ENCODE peak calls at places on chromosome 17, in eight cellular contexts. G is left kidney; D is stimulated activated CD4-positive, alpha-beta T cell treated with anti-CD3 and anti-CD28 coated beads, Interleukin-1b, Interleukin-23, amount 100 ng/mL, for 1 hour; H is activated CD8-positive, alpha-beta memory T cell treated with anti-CD3 and anti-CD28 coated beads for 4 hours; C is SK-N-DZ; K is T-cell; T is kidney glomerular epithelial cell; R is HCEC 1CT. S is an unnamed sample.

GRCh38 chr17:80755650-80756405 is 211.2 kb downstream of the RPTOR start:
- DNase-seq in C (no peak), R (no peak), D (no peak), K (no peak), G (peak), H (no peak), T (no peak), S (no peak)

GRCh38 chr17:43907425-43907981 is at the start of gene MPP2:
- DNase-seq in K (peak), G (peak), T (peak), H (no peak), D (no peak), C (peak), R (peak), S (peak)

GRCh38 chr17:50345443-50346312 is at the start of gene XYLT2:
- DNase-seq in C (peak), K (peak), H (peak), T (peak), D (peak), R (peak), G (peak), S (peak)

GRCh38 chr17:3647769-3648540 is 11.4 kb downstream of the CTNS start:
- DNase-seq in T (peak), H (no peak), C (peak), K (peak), R (peak), G (peak), D (peak), S (no peak)

GRCh38 chr17:76013377-76013932 is 12.8 kb downstream of the CDK3 start:
- DNase-seq in C (no peak), H (no peak), G (no peak), D (no peak), T (no peak), R (no peak), K (no peak), S (no peak)

GRCh38 chr17:7437369-7437863 is 1.9 kb upstream of the FGF11 start:
- DNase-seq in D (no peak), K (no peak), T (no peak), G (no peak), R (no peak), C (no peak), H (no peak), S (no peak)

GRCh38 chr17:694239-694638 is 20.4 kb downstream of the VPS53 start:
- DNase-seq in K (no peak), C (no peak), T (peak), H (no peak), G (peak), D (no peak), R (peak), S (peak)

GRCh38 chr17:33523577-33523981 is 230.5 kb upstream of the ASIC2 start:
- DNase-seq in R (no peak), T (no peak), H (no peak), G (no peak), D (no peak), C (no peak), K (no peak), S (no peak)

GRCh38 chr17:77694391-77695363 is 263.8 kb upstream of the TNRC6C start:
- DNase-seq in G (no peak), K (no peak), T (no peak), C (no peak), D (no peak), H (no peak), R (no peak), S (no peak)

GRCh38 chr17:45270828-45271418 is 9.0 kb upstream of the SPATA32 start:
- DNase-seq in R (no peak), C (no peak), T (no peak), G (no peak), K (peak), H (no peak), D (peak), S (no peak)

GRCh38 chr17:62690168-62690897 is 62.9 kb downstream of the MRC2 start:
- DNase-seq in K (no peak), C (no peak), R (no peak), G (no peak), D (no peak), T (no peak), H (no peak), S (no peak)

GRCh38 chr17:53527473-53527872 is 295.3 kb upstream of the KIF2B start:
- DNase-seq in R (no peak), K (no peak), T (no peak), C (no peak), D (no peak), H (no peak), G (no peak), S (no peak)

GRCh38 chr17:81329927-81330883 is 35.1 kb upstream of the SLC38A10 start:
- DNase-seq in K (no peak), R (no peak), G (peak), C (no peak), D (no peak), T (no peak), H (no peak), S (no peak)

S was measured in NCI-H226.